ENCODE peak calls at places on chromosomes 2 and 18, in six cellular contexts. A is Peyer's patch, B is A549, P is breast epithelium, Z is tibial nerve, T is stomach. C is an unnamed sample.

GRCh38 chr2:43609304-43609883 is 13.6 kb upstream of the THADA start:
- DNase-seq in Z (peak; percentile 61), T (no peak), B (peak; percentile 66), P (no peak), A (no peak), C (no peak)

GRCh38 chr2:100539221-100539620 is 23.6 kb upstream of the PDCL3 start:
- DNase-seq in P (no peak), B (no peak), Z (no peak), A (no peak), T (no peak), C (no peak)

GRCh38 chr2:65212115-65212514 is 15.5 kb upstream of the ACTR2 start:
- DNase-seq in B (no peak), Z (no peak), P (no peak), T (no peak), A (no peak), C (no peak)

GRCh38 chr2:36374586-36374985 is 19.0 kb downstream of the CRIM1 start:
- DNase-seq in A (no peak), Z (no peak), T (no peak), B (peak; percentile 62), P (no peak), C (no peak)

GRCh38 chr2:234518986-234519642 is 22.2 kb upstream of the ARL4C start:
- DNase-seq in Z (no peak), B (no peak), A (no peak), P (no peak), T (no peak), C (no peak)

GRCh38 chr2:226772389-226773179 is 27.0 kb downstream of the IRS1 start:
- DNase-seq in T (no peak), B (no peak), A (no peak), Z (no peak), P (no peak), C (no peak)

GRCh38 chr2:49973917-49974368 is 819.6 kb upstream of the FSHR start:
- DNase-seq in Z (peak; percentile 36), P (peak; percentile 46), A (no peak), T (peak; percentile 45), B (peak; percentile 64), C (no peak)

GRCh38 chr2:62474173-62474572 is 31.8 kb downstream of the TMEM17 start:
- DNase-seq in T (no peak), Z (no peak), A (no peak), P (no peak), B (no peak), C (no peak)

GRCh38 chr2:149031396-149031795 is 7.1 kb upstream of the LYPD6B start:
- DNase-seq in P (no peak), B (no peak), A (no peak), T (no peak), Z (no peak), C (no peak)

GRCh38 chr2:37641582-37642111 is 29.8 kb downstream of the CDC42EP3 start:
- DNase-seq in T (no peak), Z (no peak), B (no peak), A (no peak), P (no peak), C (no peak)

GRCh38 chr2:96158554-96158940 is 13.3 kb upstream of the DUSP2 start:
- DNase-seq in P (no peak), Z (no peak), T (no peak), B (no peak), A (no peak), C (no peak)

GRCh38 chr2:65128297-65129190 is 1.4 kb downstream of the RAB1A start:
- DNase-seq in B (no peak), T (peak; percentile 53), A (no peak), P (peak; percentile 44), Z (peak; percentile 80), C (no peak)

GRCh38 chr2:73257425-73258125 is 23.5 kb downstream of the CCT7 start:
- DNase-seq in T (no peak), A (no peak), Z (no peak), P (no peak), B (no peak), C (no peak)

GRCh38 chr2:44705851-44706555 is 235.5 kb upstream of the SIX3 start:
- DNase-seq in P (no peak), A (no peak), Z (no peak), T (no peak), B (no peak), C (no peak)

GRCh38 chr2:130728007-130728454 is 839 bp upstream of the GPR148 start:
- DNase-seq in T (peak; percentile 51), A (no peak), B (peak; percentile 15), Z (no peak), P (no peak), C (no peak)

GRCh38 chr2:181474227-181474626 is 17.0 kb downstream of the ITGA4 start:
- DNase-seq in B (no peak), T (no peak), Z (no peak), A (no peak), P (no peak), C (no peak)

GRCh38 chr2:181470815-181471214 is 13.6 kb downstream of the ITGA4 start:
- DNase-seq in A (no peak), Z (no peak), P (no peak), B (no peak), T (no peak), C (no peak)

GRCh38 chr2:181472990-181473389 is 15.8 kb downstream of the ITGA4 start:
- DNase-seq in B (no peak), P (no peak), A (no peak), T (no peak), Z (no peak), C (no peak)

GRCh38 chr2:181471227-181471626 is 14.0 kb downstream of the ITGA4 start:
- DNase-seq in P (no peak), Z (no peak), A (no peak), T (no peak), B (no peak), C (no peak)

DNA sequence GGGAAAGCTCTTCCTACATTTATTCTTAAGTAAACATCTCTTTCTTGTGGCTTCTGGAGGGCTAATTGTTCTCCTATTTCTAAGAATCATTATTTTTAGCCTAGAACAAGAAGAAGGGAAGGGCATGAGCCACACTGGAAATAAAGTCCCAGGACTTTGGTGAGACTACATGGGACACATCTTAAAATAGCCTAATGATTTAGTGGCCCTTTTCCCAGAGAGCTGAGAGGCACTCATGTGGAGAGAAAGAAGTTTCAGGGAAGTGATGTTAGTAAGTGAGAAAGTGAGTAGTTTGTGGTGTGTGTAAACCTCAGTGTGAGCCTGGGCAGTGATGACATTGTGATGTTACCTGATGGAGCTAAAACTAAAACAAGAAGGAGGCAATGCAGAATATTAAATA is 14.6 kb downstream of the ITGA4 start:
- DNase-seq in P (no peak), A (no peak), B (no peak), T (no peak), Z (no peak), C (no peak)
- H3K4me1 ChIP-seq in P (no peaks in the 10 kb centered on the region), A (no peaks in the 10 kb centered on the region), B (no peaks in the 10 kb centered on the region), T (no peaks in the 10 kb centered on the region), Z (no peaks in the 10 kb centered on the region), C (no peaks in the 10 kb centered on the region)

GRCh38 chr2:40325111-40325510 is 126.8 kb downstream of the SLC8A1 start:
- DNase-seq in A (no peak), T (no peak), Z (no peak), B (no peak), P (no peak), C (no peak)
- TF ChIP-seq POLR2A in A (no peak), T (no peak), Z (no peak), B (no peak), P (no peak), C (no peak)

DNA sequence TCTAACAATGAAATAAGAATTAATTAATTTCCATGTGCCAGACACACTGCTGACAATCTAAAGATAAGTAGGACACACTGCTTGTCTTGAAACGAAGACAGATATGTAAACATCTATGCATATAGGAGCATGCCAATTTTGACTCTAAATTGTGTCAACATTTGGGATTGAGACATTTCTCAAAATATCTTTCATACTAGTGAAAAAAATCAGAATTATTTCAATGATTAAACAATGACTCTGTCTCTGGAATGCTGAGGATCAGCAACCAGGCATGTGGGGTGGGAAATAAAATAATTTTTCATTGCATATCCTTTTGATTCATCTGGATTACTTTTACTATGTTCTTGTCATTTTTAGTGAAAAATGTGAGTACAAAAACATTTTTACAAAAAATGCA is 262.6 kb upstream of the SYT4 start:
- DNase-seq in T (no peak), P (no peak), B (no peak), A (no peak), Z (no peak), C (no peak)
- H3K4me3 ChIP-seq in T (no peak overlapping the region), P (no peak overlapping the region), B (no peak overlapping the region), A (no peak overlapping the region), Z (no peak overlapping the region), C (no peak overlapping the region)

GRCh38 chr2:47695800-47696477 is 87.0 kb upstream of the MSH6 start:
- DNase-seq in T (no peak), A (no peak), Z (no peak), B (no peak), P (no peak), C (no peak)

GRCh38 chr2:47688561-47688960 is 94.4 kb upstream of the MSH6 start:
- DNase-seq in T (no peak), A (no peak), Z (no peak), P (peak; percentile 20), B (no peak), C (no peak)

GRCh38 chr2:47687856-47688255 is 95.1 kb upstream of the MSH6 start:
- DNase-seq in B (no peak), T (no peak), P (no peak), A (no peak), Z (no peak), C (no peak)

GRCh38 chr2:47686018-47686417 is 96.9 kb upstream of the MSH6 start:
- DNase-seq in P (peak; percentile 55), B (no peak), T (no peak), Z (no peak), A (no peak), C (no peak)

GRCh38 chr2:47690132-47690531 is 92.8 kb upstream of the MSH6 start:
- DNase-seq in Z (no peak), T (no peak), A (no peak), P (no peak), B (no peak), C (no peak)
- H3K4me1 ChIP-seq in Z (no peaks in the 10 kb centered on the region), T (no peaks in the 10 kb centered on the region), A (peaks cover 3% of the 10 kb centered on the region), P (no peaks in the 10 kb centered on the region), B (no peaks in the 10 kb centered on the region), C (no peaks in the 10 kb centered on the region)

DNA sequence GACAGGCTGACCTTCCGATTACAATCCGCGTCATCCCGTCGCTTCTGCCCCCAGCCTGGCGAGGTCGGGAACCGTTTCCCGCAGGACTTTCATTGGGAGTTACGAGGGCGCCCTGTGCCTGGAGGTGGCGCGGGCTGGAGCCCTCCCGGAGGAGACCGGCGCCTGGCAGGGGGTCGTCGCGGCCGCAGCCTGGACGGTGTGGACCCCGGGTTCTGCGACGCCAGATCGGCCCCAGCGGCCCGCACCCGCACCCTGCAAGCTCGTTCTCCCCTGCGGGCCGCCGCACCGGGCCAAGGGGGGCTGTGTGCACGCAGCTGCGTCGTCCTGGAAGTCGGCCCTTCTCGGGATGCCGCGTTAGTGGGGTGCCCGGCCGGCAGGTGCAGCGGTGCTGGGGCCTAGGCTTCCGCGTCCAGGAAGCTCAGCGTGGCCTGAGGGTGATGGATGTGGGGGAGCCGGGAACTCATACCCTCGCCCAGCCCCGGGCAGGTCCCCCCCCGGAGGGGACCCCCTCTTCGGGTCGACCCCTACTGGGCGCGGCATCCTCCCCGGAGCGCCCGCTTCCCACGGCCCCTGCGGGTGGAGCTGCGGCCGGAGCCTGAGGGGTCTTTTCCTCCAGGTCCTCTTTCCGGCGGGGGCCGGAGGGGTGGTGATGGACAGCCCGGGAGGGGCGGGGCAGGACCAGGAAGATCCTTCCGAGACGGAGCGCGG is 64.0 kb downstream of the LRRFIP1 start:
- DNase-seq in T (no peak), B (peak; percentile 38), P (no peak), Z (no peak), A (peak; percentile 73), C (no peak)
- TF ChIP-seq POLR2A in T (no peak), B (no peak), P (no peak), Z (no peak), A (peak; percentile 34), C (no peak)